ENCODE peak calls at places on chromosomes 3 and 15, in four cellular contexts. T, H, X and L are unnamed samples.

GRCh38 chr3:32667072-32667582 is 17.9 kb upstream of the CNOT10 start:
- DNase-seq in T (no peak), X (no peak), H (no peak), L (no peak)

GRCh38 chr15:56608993-56609392 is 124.3 kb downstream of the ZNF280D start:
- DNase-seq in X (peak), H (no peak), T (no peak), L (no peak)

GRCh38 chr3:118029049-118029448 is 1005.6 kb downstream of the IGSF11 start:
- DNase-seq in T (no peak), X (no peak), H (no peak), L (no peak)

GRCh38 chr3:189276481-189277190 is 104.9 kb downstream of the TPRG1 start:
- DNase-seq in X (no peak), H (peak), T (no peak), L (no peak)

GRCh38 chr3:98021821-98022220 is 13.3 kb downstream of the GABRR3 start:
- DNase-seq in H (no peak), T (no peak), X (no peak), L (no peak)

GRCh38 chr3:134312873-134313838 is 61.1 kb downstream of the AMOTL2 start:
- DNase-seq in X (no peak), H (no peak), T (peak), L (no peak)

GRCh38 chr15:89749526-89749925 is 1.5 kb downstream of the MESP1 start:
- DNase-seq in H (no peak), X (no peak), T (no peak), L (no peak)

GRCh38 chr3:124522226-124522625 is 208.0 kb upstream of the UMPS start:
- DNase-seq in T (no peak), X (no peak), H (no peak), L (no peak)

GRCh38 chr3:118239253-118239652 is 795.4 kb downstream of the IGSF11 start:
- DNase-seq in T (no peak), H (no peak), X (no peak), L (no peak)

GRCh38 chr3:139418144-139418543 is 28.7 kb upstream of the COPB2 start:
- DNase-seq in T (no peak), H (no peak), X (no peak), L (no peak)

DNA sequence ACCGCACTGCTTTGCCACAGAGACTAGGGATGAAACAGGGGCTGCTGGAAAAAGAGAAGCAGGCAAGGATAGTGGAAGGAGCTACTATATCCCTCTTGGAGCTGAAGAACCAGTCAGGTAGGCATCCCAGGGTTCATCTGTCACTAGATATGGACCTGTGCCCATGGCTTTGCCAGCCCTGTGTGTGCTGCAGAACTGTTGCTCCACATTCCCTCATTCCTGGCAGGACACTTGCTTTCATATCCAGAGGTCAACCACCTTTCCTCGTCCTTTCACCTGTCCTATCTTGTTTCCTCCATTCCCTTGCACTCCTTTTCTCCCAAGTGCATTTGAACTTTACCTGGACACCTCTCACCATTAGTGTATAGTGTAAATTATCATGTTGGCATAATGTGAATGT is 12.0 kb downstream of the SNRK start:
- DNase-seq in T (peak), X (no peak), H (no peak), L (no peak)
- TF ChIP-seq SPI1 in T (no peak), X (no peak), H (no peak), L (no peak)

DNA sequence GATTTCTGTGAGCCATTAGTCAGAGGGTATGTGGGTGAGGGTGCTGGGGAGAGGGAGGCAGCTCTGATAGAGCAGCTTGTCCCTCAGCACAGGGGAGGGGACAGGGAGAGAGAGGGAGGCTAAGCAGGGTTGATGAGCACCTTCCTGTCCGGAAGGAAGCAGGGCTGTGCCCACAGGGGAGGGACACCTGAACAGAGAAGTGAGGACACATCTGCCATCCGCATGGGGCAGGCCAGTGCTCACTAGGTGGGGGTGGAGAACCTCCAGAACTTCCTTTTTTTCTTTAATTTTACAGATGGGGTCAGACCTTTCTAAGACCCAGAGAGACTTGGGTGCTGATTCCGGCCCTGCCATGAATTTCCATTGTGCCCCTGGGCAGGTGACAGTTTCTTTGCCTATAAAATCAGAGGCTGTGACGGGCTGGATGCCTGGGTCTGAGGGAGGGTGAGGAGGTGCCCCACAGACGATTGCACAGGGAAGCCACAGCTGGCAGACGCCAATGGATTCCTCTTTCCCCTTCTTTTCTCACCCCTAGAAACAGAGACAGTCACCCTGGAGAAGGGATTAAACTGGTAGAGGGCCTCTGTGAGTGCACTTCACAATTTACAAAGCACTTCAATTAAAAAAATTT is 4.1 kb upstream of the TGM5 start:
- DNase-seq in T (no peak), X (no peak), H (peak), L (no peak)
- TF ChIP-seq SPI1 in T (no peak), X (no peak), H (peak), L (no peak)

GRCh38 chr15:59420986-59421618 is 16.9 kb upstream of the FAM81A start:
- DNase-seq in H (no peak), T (no peak), X (no peak), L (no peak)
- TF ChIP-seq SPI1 in H (no peak), T (no peak), X (no peak), L (no peak)

GRCh38 chr15:75206803-75207617 is 5.3 kb downstream of the C15orf39 start:
- DNase-seq in X (no peak), H (peak), T (no peak), L (no peak)
- TF ChIP-seq SPI1 in X (no peak), H (no peak), T (no peak), L (no peak)

GRCh38 chr3:33786565-33787327 is 11.7 kb upstream of the PDCD6IP start:
- DNase-seq in X (no peak), T (no peak), H (no peak), L (no peak)

GRCh38 chr3:33787328-33788009 is 11.0 kb upstream of the PDCD6IP start:
- DNase-seq in H (peak), X (no peak), T (peak), L (peak)

GRCh38 chr3:33790091-33790490 is 8.3 kb upstream of the PDCD6IP start:
- DNase-seq in T (no peak), X (no peak), H (no peak), L (no peak)

GRCh38 chr3:33791477-33792166 is 6.8 kb upstream of the PDCD6IP start:
- DNase-seq in X (no peak), H (peak), T (peak), L (no peak)

DNA sequence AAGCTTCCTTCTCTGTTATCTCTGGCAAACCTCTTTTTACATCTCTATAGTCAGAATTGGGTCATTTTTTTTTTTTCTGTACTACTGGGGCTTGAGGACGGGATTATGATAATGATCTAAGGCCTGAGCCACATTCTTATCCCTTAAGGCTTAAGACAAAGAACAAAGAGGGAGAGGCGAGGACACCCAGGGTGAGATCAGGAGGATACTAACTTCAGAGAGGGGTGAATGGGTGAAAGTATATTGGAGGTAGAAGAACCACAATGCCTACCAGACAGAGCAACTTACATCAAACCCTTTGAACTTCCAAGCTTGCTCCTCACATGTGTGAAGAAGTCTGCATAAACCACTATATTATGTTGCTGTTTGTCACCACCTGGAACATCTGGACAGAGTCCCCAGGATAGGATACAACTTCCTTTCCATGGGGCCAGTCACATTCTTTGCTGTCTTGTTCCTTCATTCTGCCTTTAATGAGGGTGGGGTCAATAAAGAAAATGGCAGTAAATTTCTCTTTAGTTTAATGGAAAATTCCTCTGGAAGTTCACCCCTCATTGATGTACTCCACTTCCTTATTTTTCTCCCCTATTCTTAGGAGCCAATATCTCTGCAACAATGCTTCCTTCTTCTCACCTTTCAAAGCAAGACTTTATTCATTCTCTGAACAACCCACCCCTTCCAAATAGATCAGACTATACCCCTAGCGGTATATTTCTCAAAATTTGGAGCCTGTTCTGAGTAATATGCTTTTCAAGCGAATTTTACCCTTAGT is 9.1 kb upstream of the PDCD6IP start:
- DNase-seq in X (no peak), H (no peak), T (no peak), L (no peak)
- TF ChIP-seq SPI1 in X (no peak), H (peak), T (peak), L (no peak)

GRCh38 chr15:94274745-94275144 is 43.4 kb downstream of the MCTP2 start:
- DNase-seq in T (no peak), H (no peak), X (no peak), L (no peak)
- TF ChIP-seq SPI1 in T (no peak), H (no peak), X (no peak), L (no peak)